ENCODE peak calls at places on chromosome 16, in five cellular contexts. Y is esophagus squamous epithelium, O is ovary, F is sigmoid colon, S is heart left ventricle. N is an unnamed sample.

GRCh38 chr16:58655215-58655596 is 25.6 kb upstream of the CNOT1 start:
- DNase-seq in O (no peak), S (no peak), F (no peak), Y (no peak), N (no peak)

GRCh38 chr16:87226926-87227650 is 90.1 kb downstream of the C16orf95 start:
- DNase-seq in S (peak; percentile 36), F (no peak), O (no peak), Y (no peak), N (no peak)

GRCh38 chr16:22008215-22009142 is 568 bp downstream of the MOSMO start:
- DNase-seq in F (peak; percentile 70), S (no peak), Y (no peak), O (peak; percentile 56), N (peak; percentile 40)

GRCh38 chr16:5328546-5328945 is 231.0 kb upstream of the EEF2KMT start:
- DNase-seq in F (no peak), Y (no peak), O (no peak), S (no peak), N (no peak)

GRCh38 chr16:72818286-72818845 is 229.6 kb downstream of the ZFHX3 start:
- DNase-seq in F (no peak), O (no peak), S (no peak), Y (no peak), N (no peak)

GRCh38 chr16:78505544-78506371 is 406.3 kb downstream of the WWOX start:
- DNase-seq in S (peak; percentile 82), Y (no peak), F (peak; percentile 86), O (peak; percentile 90), N (no peak)

GRCh38 chr16:49055824-49056545 is 225.7 kb downstream of the CBLN1 start:
- DNase-seq in S (no peak), F (no peak), Y (no peak), O (no peak), N (no peak)

GRCh38 chr16:89256651-89257254 is 39.2 kb downstream of the ZNF778 start:
- DNase-seq in F (peak; percentile 75), O (peak; percentile 66), S (peak; percentile 68), Y (no peak), N (peak; percentile 73)

GRCh38 chr16:21159281-21159951 is 942 bp downstream of the LDAF1 start:
- DNase-seq in O (peak; percentile 57), F (peak; percentile 75), S (peak; percentile 53), Y (no peak), N (peak; percentile 16)

GRCh38 chr16:16014329-16015224 is 65.2 kb downstream of the ABCC1 start:
- DNase-seq in F (peak; percentile 76), O (peak; percentile 51), S (peak; percentile 74), Y (no peak), N (no peak)

GRCh38 chr16:17858061-17858460 is 387.3 kb upstream of the XYLT1 start:
- DNase-seq in F (no peak), S (no peak), O (no peak), Y (no peak), N (no peak)

GRCh38 chr16:72895951-72896350 is 152.0 kb downstream of the ZFHX3 start:
- DNase-seq in S (no peak), O (no peak), Y (no peak), F (peak; percentile 46), N (no peak)

GRCh38 chr16:88426018-88426417 is 27.1 kb upstream of the ZFPM1 start:
- DNase-seq in O (no peak), F (no peak), S (no peak), Y (no peak), N (no peak)

GRCh38 chr16:22161999-22162657 is at the start of gene SDR42E2:
- DNase-seq in S (no peak), O (no peak), Y (no peak), F (no peak), N (no peak)

GRCh38 chr16:55116165-55116894 is 185.7 kb downstream of the IRX5 start:
- DNase-seq in F (no peak), O (no peak), S (no peak), Y (no peak), N (no peak)

DNA sequence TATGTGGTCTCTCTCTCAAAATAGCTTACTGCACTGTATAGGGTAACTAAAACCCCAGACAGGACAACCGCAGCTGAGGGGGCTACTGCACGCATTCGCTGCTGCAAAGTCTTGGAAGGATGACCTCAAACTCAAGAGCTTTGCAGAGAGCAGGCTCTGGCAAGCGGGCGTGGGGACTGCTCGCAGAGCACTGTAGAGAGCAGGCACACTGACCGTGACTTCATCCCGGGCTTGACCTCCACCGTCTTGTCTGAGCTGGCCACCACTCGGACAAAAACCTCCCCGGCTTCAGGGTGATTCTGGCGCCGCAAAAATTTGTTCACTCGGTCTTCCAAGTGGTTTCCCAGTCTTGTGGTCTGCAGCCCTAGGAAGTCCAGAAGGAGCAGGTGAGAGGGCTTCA is 22.9 kb upstream of the TRAP1 start:
- DNase-seq in O (no peak), Y (no peak), F (peak; percentile 51), S (no peak), N (no peak)
- TF ChIP-seq POLR2A in O (no peak), Y (no peak), F (no peak), S (no peak), N (no peak)

GRCh38 chr16:70430667-70431536 is 8.0 kb downstream of the ST3GAL2 start:
- DNase-seq in Y (no peak), O (no peak), F (no peak), S (no peak), N (peak; percentile 70)

GRCh38 chr16:70429888-70430666 is 8.8 kb downstream of the ST3GAL2 start:
- DNase-seq in S (no peak), Y (no peak), O (no peak), F (no peak), N (no peak)

GRCh38 chr16:70432304-70432799 is 6.5 kb downstream of the ST3GAL2 start:
- DNase-seq in O (no peak), S (no peak), F (no peak), Y (no peak), N (no peak)

GRCh38 chr16:70427786-70428177 is 11.1 kb downstream of the ST3GAL2 start:
- DNase-seq in Y (no peak), O (no peak), S (no peak), F (no peak), N (no peak)

GRCh38 chr16:70428178-70428998 is 10.5 kb downstream of the ST3GAL2 start:
- DNase-seq in S (peak; percentile 99), O (peak; percentile 90), F (peak; percentile 94), Y (peak; percentile 28), N (peak; percentile 100)
- TF ChIP-seq POLR2A in S (no peak), O (no peak), F (no peak), Y (no peak), N (peak; percentile 79)

GRCh38 chr16:67180166-67180565 is 3.6 kb downstream of the MATCAP1 start:
- DNase-seq in Y (no peak), S (no peak), O (peak; percentile 44), F (no peak), N (no peak)

GRCh38 chr16:67174706-67175231 is 4.4 kb downstream of the NOL3 start:
- DNase-seq in F (no peak), Y (no peak), O (peak; percentile 50), S (no peak), N (no peak)

GRCh38 chr16:67179421-67180080 is 4.2 kb downstream of the MATCAP1 start:
- DNase-seq in O (peak; percentile 39), F (no peak), Y (no peak), S (no peak), N (peak; percentile 27)

GRCh38 chr16:67176662-67177061 is 6.3 kb downstream of the NOL3 start:
- DNase-seq in Y (no peak), F (no peak), S (no peak), O (peak; percentile 40), N (no peak)

DNA sequence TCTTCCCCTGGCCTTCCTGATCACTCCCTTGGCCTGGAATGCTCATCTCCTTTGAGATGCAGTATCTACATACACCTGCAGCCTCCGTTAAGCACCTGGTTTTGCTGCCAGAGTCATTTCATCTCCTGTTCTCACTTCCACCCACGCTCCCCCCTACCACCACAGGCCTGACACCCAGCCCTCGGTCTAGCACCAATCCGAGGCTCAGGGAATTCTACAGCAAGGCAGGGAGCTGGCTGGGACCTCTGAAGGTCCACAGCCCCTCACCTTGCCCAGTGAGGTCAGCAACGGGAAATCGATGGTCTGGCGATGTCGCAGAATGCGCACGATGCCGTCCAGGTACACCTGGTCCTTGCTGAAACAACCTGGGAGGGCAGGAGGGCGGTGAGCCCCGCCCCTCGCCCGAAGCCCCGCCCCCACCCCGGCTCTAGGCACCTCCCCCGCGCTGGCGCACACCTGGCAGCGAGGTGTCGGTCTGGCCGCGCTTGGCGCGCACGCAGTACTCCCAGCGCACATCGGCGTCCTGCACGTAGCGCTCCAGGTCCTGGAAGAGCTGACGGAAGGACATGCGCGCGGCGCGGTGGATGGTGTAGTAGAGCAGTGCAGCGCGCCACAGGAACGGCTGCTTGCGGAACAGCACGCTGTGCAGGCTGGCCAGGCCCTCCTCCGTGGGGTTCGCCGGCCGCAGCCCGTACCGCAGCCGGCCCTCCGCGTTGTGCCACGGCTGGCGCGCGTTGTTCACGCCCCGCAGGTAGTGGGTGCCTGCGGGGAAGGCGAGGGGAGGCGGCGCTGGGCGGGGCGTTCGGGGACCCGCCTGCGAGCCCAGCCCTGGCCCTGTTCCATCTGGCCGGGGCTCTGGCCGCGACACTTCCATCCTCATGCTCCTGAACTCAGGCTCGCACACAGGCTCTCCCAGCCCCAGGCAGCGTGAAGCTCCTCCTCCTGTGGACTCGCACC is 5.7 kb downstream of the MATCAP1 start:
- DNase-seq in O (peak; percentile 71), F (peak; percentile 83), S (peak; percentile 70), Y (no peak), N (peak; percentile 43)
- TF ChIP-seq POLR2A in O (no peak), F (no peak), S (no peak), Y (peak; percentile 56), N (no peak)

GRCh38 chr16:27526169-27526568 is 23.5 kb downstream of the GTF3C1 start:
- DNase-seq in S (peak; percentile 87), O (no peak), Y (no peak), F (no peak), N (peak; percentile 48)

GRCh38 chr16:27532088-27532810 is 17.5 kb downstream of the GTF3C1 start:
- DNase-seq in O (no peak), Y (no peak), F (no peak), S (no peak), N (no peak)

GRCh38 chr16:27529962-27530361 is 19.8 kb downstream of the GTF3C1 start:
- DNase-seq in F (no peak), O (no peak), Y (no peak), S (no peak), N (no peak)

GRCh38 chr16:27531186-27531585 is 18.5 kb downstream of the GTF3C1 start:
- DNase-seq in S (peak; percentile 41), Y (no peak), O (no peak), F (no peak), N (no peak)

DNA sequence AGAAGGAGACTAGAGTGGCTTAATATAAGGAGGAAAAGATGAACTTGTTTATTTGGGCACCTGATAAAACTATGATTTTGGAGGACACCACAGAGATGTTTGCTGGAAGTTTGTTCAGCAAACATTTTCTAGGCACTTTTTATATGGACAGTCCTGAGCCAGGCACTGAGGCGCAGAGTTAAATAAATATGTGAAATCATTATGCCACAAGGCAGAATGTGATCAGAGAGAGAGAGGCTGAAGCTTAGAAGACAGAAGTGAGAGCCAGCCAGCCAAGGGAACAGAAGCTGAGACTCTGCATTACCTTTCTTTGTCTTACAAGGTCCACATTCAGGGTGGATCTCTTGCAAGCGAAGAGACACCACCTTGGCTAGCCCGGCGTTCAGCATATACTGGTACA is 21.4 kb downstream of the GTF3C1 start:
- DNase-seq in S (no peak), Y (no peak), F (no peak), O (no peak), N (no peak)
- TF ChIP-seq POLR2A in S (no peak), Y (no peak), F (no peak), O (no peak), N (no peak)

GRCh38 chr16:29805232-29806095 is 865 bp upstream of the MAZ start:
- DNase-seq in S (peak; percentile 99), O (peak; percentile 97), F (peak; percentile 99), Y (peak; percentile 87), N (peak; percentile 99)
- TF ChIP-seq POLR2A in S (no peak), O (peak; percentile 94), F (peak; percentile 92), Y (peak; percentile 95), N (peak; percentile 87)